ENCODE peak calls at places on chromosomes 11 and 22, in six cellular contexts. F, T, A, G, D and L are unnamed samples. For H3K4me1, the result is how much of the 10 kb centered on the place peaks cover.

GRCh38 chr11:72191961-72192381 is at the start of gene FOLR1:
- DNase-seq in T (peak), A (peak), G (no peak), D (peak), F (peak), L (no peak)

GRCh38 chr22:32985899-32986772 is 72.0 kb downstream of the SYN3 start:
- DNase-seq in A (peak), T (peak), D (peak), G (peak), F (peak), L (peak)

GRCh38 chr11:112650568-112650967 is 310.7 kb upstream of the NCAM1 start:
- DNase-seq in F (no peak), A (no peak), D (no peak), T (no peak), G (no peak), L (no peak)

GRCh38 chr11:115103921-115104320 is 400.3 kb downstream of the CADM1 start:
- DNase-seq in F (no peak), D (no peak), G (no peak), A (no peak), T (no peak), L (no peak)

GRCh38 chr22:27480487-27480886 is 321.1 kb downstream of the MN1 start:
- DNase-seq in F (peak), G (no peak), A (peak), D (no peak), T (no peak), L (no peak)

GRCh38 chr22:26672060-26672471 is 14.7 kb downstream of the MIAT start:
- DNase-seq in T (no peak), D (no peak), F (no peak), A (no peak), G (no peak), L (no peak)

GRCh38 chr11:19116315-19116970 is 525 bp upstream of the ZDHHC13 start:
- DNase-seq in A (no peak), F (peak), D (no peak), G (no peak), T (no peak), L (no peak)

GRCh38 chr11:67499808-67500793 is 5.1 kb downstream of the PITPNM1 start:
- DNase-seq in F (no peak), D (no peak), T (no peak), A (no peak), G (no peak), L (no peak)

GRCh38 chr22:23696326-23696851 is 5.6 kb downstream of the RGL4 start:
- DNase-seq in F (no peak), A (no peak), D (no peak), T (no peak), G (peak), L (no peak)

GRCh38 chr22:19810381-19811141 is 44.1 kb downstream of the GNB1L start:
- DNase-seq in G (peak), F (no peak), D (peak), T (no peak), A (no peak), L (no peak)

GRCh38 chr11:128705124-128705920 is 11.4 kb downstream of the FLI1 start:
- DNase-seq in D (no peak), F (no peak), T (no peak), A (no peak), G (no peak), L (no peak)

GRCh38 chr11:11916981-11917399 is 75.2 kb downstream of the USP47 start:
- DNase-seq in D (no peak), G (peak), A (no peak), T (no peak), F (peak), L (no peak)

GRCh38 chr11:69657456-69657910 is 16.5 kb downstream of the CCND1 start:
- DNase-seq in A (no peak), G (no peak), D (no peak), T (no peak), F (no peak), L (no peak)

GRCh38 chr22:32324505-32325415 is 32.9 kb upstream of the RFPL3 start:
- DNase-seq in G (no peak), A (no peak), D (no peak), T (no peak), F (no peak), L (no peak)

GRCh38 chr11:5930614-5931013 is 11.4 kb upstream of the OR56A3 start:
- DNase-seq in G (no peak), F (no peak), D (no peak), T (no peak), A (no peak), L (no peak)

GRCh38 chr11:59839615-59840014 is 5.7 kb downstream of the CBLIF start:
- DNase-seq in F (no peak), G (no peak), D (no peak), A (no peak), T (no peak), L (no peak)

GRCh38 chr11:72833083-72833733 is 19.0 kb downstream of the ATG16L2 start:
- DNase-seq in F (no peak), G (no peak), T (no peak), A (no peak), D (no peak), L (no peak)

GRCh38 chr11:2768471-2769408 is 68.9 kb upstream of the KCNQ1OT1 start:
- DNase-seq in T (peak), F (no peak), A (no peak), D (peak), G (peak), L (no peak)

GRCh38 chr11:123674297-123674696 is 19.9 kb upstream of the SCN3B start:
- DNase-seq in T (no peak), G (no peak), A (no peak), D (no peak), F (no peak), L (no peak)

GRCh38 chr11:3119141-3119821 is 45.8 kb downstream of the OSBPL5 start:
- DNase-seq in F (no peak), T (no peak), G (no peak), A (no peak), D (no peak), L (no peak)

GRCh38 chr11:47270331-47271271 is 668 bp downstream of the MADD start:
- DNase-seq in T (peak), A (no peak), D (peak), G (peak), F (peak), L (peak)

GRCh38 chr11:60951611-60951908 is 416 bp downstream of the SLC15A3 start:
- DNase-seq in G (no peak), T (no peak), F (peak), D (no peak), A (no peak), L (no peak)

GRCh38 chr11:111449158-111449557 is 63.0 kb downstream of the BTG4 start:
- DNase-seq in T (no peak), D (no peak), A (no peak), G (no peak), F (peak), L (no peak)

GRCh38 chr11:35717520-35717919 is 54.9 kb downstream of the TRIM44 start:
- DNase-seq in A (no peak), F (no peak), D (no peak), T (no peak), G (no peak), L (no peak)

GRCh38 chr11:42145311-42145710 is 685.9 kb upstream of the LRRC4C start:
- DNase-seq in T (no peak), G (no peak), F (no peak), A (no peak), D (no peak), L (peak)

GRCh38 chr22:28980326-28980725 is 81.3 kb downstream of the C22orf31 start:
- DNase-seq in F (no peak), G (no peak), A (no peak), D (no peak), T (no peak), L (no peak)

GRCh38 chr11:105520706-105521345 is 89.0 kb upstream of the GRIA4 start:
- DNase-seq in A (no peak), T (no peak), F (no peak), G (no peak), D (no peak), L (peak)

GRCh38 chr11:57409321-57410100 is 17.4 kb downstream of the SLC43A3 start:
- DNase-seq in D (no peak), F (no peak), T (no peak), A (no peak), G (no peak), L (no peak)

GRCh38 chr11:70508231-70508480 is 109.8 kb downstream of the CTTN start:
- DNase-seq in D (no peak), G (no peak), A (no peak), F (no peak), T (no peak), L (no peak)

DNA sequence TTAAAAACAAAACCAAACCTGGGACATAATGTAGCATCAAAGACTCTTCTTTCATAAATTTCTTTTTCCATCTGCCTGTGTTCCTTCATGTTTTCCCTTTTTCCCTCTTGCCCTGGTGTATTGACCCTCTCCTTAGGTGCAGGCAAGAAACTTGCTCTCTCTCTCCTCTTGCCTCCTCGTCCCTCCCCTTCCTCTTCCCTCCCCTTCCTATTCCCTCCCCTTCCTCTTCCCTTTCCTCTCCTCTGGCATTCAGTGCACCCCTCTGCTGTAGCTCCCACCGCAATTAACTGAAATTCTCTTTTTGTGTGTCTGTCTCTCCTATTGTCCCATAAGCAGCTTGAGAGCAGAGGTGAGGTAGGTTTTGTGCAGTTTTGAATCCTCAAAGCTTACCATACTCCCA is 49.9 kb downstream of the CSF2RB start:
- DNase-seq in T (no peak), A (no peak), F (no peak), G (no peak), D (no peak), L (no peak)
- H2AFZ ChIP-seq in T (no peak), A (peak), F (no peak), G (no peak), D (no peak), L (no peak)

GRCh38 chr11:46180741-46181140 is 59.5 kb upstream of the PHF21A start:
- DNase-seq in F (no peak), T (no peak), G (no peak), D (no peak), A (no peak), L (no peak)

GRCh38 chr11:46188017-46188416 is 66.8 kb upstream of the PHF21A start:
- DNase-seq in D (no peak), G (no peak), T (no peak), F (no peak), A (no peak), L (no peak)

GRCh38 chr11:46181843-46182424 is 60.7 kb upstream of the PHF21A start:
- DNase-seq in D (no peak), A (no peak), G (no peak), T (no peak), F (no peak), L (no peak)

GRCh38 chr11:46181387-46181786 is 60.1 kb upstream of the PHF21A start:
- DNase-seq in D (no peak), T (no peak), F (no peak), A (no peak), G (no peak), L (no peak)

GRCh38 chr11:46183819-46184218 is 62.6 kb upstream of the PHF21A start:
- DNase-seq in F (no peak), A (no peak), T (no peak), D (peak), G (peak), L (no peak)
- H3K4me1 ChIP-seq in F (under half), A (under half), T (under half), D (under half), G (under half), L (under half)

DNA sequence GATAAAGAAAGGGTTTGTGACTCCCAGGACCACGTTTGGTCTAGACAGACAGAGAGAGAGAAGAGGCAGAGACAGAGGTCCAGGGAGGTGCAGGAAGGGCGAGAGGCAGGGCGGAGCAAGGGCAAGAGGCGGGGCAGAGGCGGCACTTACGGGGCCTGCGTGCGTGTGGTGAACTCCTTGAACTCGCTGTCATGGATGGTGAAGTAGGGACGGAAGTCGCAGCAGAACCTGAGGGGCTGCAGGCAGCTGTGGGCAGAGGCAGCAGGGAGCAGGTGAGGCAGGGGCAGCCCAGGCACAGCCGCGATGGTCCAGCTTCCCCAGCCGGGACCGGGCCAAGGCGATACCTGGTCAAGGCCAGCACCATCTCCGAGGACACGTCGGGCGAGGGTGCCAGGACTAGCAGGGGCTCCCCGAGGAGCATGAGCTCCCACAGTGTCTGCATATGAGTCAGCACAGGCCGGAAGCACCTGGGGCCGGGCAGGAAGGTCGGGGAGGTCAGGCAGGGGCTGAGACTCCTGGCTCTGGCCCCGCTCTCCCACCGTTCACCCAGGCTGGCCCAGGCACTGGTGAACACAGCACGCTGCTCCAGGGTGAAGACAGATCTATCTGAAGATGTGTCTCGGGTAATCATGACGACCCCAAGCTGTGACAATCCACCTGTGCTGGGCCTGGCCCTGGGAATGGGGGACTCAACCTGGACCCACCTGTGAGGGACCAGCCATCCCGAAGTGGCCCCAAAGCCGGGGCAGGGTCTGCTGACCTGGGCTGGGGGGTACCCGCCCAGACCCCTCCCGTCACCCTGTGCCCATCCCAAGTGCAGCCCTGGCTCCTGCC is 7.2 kb upstream of the PLXNB2 start:
- DNase-seq in A (no peak), D (no peak), T (peak), F (peak), G (no peak), L (peak)
- H2AFZ ChIP-seq in A (no peak), D (no peak), T (peak), F (peak), G (peak), L (peak)

GRCh38 chr22:38504731-38505594 is 1.1 kb downstream of the DDX17 start:
- DNase-seq in G (peak), D (peak), T (peak), A (peak), F (peak), L (peak)
- H3K4me1 ChIP-seq in G (under half), D (under half), T (under half), A (under half), F (under half), L (under half)

GRCh38 chr22:44892803-44893730 is 116.7 kb downstream of the PHF21B start:
- DNase-seq in T (no peak), F (no peak), D (no peak), A (no peak), G (no peak), L (no peak)

GRCh38 chr22:44894782-44895181 is 115.0 kb downstream of the PHF21B start:
- DNase-seq in D (no peak), F (no peak), A (no peak), T (no peak), G (no peak), L (no peak)

GRCh38 chr22:44892243-44892642 is 117.6 kb downstream of the PHF21B start:
- DNase-seq in G (no peak), A (no peak), F (no peak), D (no peak), T (no peak), L (no peak)

GRCh38 chr22:44894321-44894720 is 115.5 kb downstream of the PHF21B start:
- DNase-seq in G (no peak), T (no peak), A (no peak), F (no peak), D (no peak), L (no peak)

DNA sequence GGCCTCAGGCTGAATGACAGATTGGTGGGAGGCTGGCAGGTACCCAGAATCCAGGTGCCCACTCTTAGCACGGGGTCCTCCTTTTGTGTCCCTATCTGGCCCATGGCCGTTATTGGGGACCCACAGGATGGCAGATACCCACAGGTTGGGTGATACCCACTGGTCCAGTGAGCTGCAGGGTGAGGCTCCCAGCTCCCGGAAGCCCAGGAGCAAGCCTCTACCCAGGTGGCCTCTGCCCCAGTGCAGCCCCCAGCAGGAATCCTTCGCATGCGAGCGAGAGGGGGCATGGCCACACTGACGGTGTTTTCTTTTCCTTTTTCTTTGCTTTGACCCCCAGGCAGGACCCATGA is 116.1 kb downstream of the PHF21B start:
- DNase-seq in G (no peak), F (no peak), A (no peak), T (no peak), D (no peak), L (no peak)
- H2AFZ ChIP-seq in G (no peak), F (no peak), A (no peak), T (no peak), D (no peak), L (no peak)

DNA sequence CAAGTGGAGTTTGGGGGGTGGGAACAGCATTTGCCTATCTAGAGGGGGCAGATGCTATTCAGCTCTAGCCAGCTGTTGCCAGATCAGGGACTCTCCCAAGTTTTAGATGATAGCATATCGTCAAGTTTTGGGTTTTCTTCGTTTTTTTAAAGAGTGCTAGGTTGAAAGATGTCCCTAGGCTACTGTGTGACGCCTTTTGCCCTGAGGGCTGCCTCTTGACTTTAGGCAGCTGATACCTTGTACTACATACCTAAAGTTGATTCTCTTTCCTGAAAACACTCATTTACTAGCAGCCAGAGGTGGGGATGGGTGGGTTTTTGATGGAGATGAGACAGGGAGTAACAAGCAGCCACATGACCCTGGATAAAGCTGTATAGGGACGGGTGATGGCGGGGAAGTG is 87.1 kb downstream of the ABTB2 start:
- DNase-seq in A (no peak), G (no peak), T (no peak), D (no peak), F (no peak), L (no peak)
- H3K4me1 ChIP-seq in A (under half), G (under half), T (under half), D (under half), F (under half), L (under half)